ENCODE peak calls at places on chromosomes 7 and 10, in eight cellular contexts. One of them, this sample, is unnamed.

GRCh38 chr10:86060386-86061280 is 306.0 kb downstream of the GRID1 start:
- DNase-seq in IMR-90: no peak
- DNase-seq in CD8-positive, alpha-beta T cell: no peak
- DNase-seq in tibial artery: no peak
- DNase-seq in foreskin keratinocyte: no peak
- DNase-seq in tibial nerve: no peak
- DNase-seq in AG04450: no peak
- DNase-seq in PC-9: no peak
- DNase-seq in this sample: no peak

GRCh38 chr10:49168821-49169495 is 19.2 kb downstream of the TMEM273 start:
- DNase-seq in IMR-90: peak
- DNase-seq in CD8-positive, alpha-beta T cell: no peak
- DNase-seq in tibial artery: no peak
- DNase-seq in foreskin keratinocyte: no peak
- DNase-seq in tibial nerve: no peak
- DNase-seq in AG04450: no peak
- DNase-seq in PC-9: no peak
- DNase-seq in this sample: no peak

GRCh38 chr10:5861269-5862031 is 28.2 kb downstream of the ANKRD16 start:
- DNase-seq in IMR-90: peak
- DNase-seq in CD8-positive, alpha-beta T cell: no peak
- DNase-seq in tibial artery: no peak
- DNase-seq in foreskin keratinocyte: no peak
- DNase-seq in tibial nerve: no peak
- DNase-seq in AG04450: peak
- DNase-seq in PC-9: peak
- DNase-seq in this sample: peak

GRCh38 chr7:116738378-116738777 is 66.4 kb downstream of the MET start:
- DNase-seq in IMR-90: no peak
- DNase-seq in CD8-positive, alpha-beta T cell: no peak
- DNase-seq in tibial artery: no peak
- DNase-seq in foreskin keratinocyte: no peak
- DNase-seq in tibial nerve: no peak
- DNase-seq in AG04450: no peak
- DNase-seq in PC-9: no peak
- DNase-seq in this sample: no peak

GRCh38 chr7:17015575-17015974 is 133.8 kb upstream of the AGR3 start:
- DNase-seq in IMR-90: peak
- DNase-seq in CD8-positive, alpha-beta T cell: no peak
- DNase-seq in tibial artery: no peak
- DNase-seq in foreskin keratinocyte: no peak
- DNase-seq in tibial nerve: no peak
- DNase-seq in AG04450: no peak
- DNase-seq in PC-9: no peak
- DNase-seq in this sample: no peak

GRCh38 chr7:152859781-152860191 is 100.2 kb downstream of the ACTR3B start:
- DNase-seq in IMR-90: no peak
- DNase-seq in CD8-positive, alpha-beta T cell: no peak
- DNase-seq in tibial artery: no peak
- DNase-seq in foreskin keratinocyte: no peak
- DNase-seq in tibial nerve: no peak
- DNase-seq in AG04450: no peak
- DNase-seq in PC-9: no peak
- DNase-seq in this sample: no peak

GRCh38 chr7:35971133-35971995 is 170.5 kb downstream of the SEPTIN7 start:
- DNase-seq in IMR-90: no peak
- DNase-seq in CD8-positive, alpha-beta T cell: no peak
- DNase-seq in tibial artery: no peak
- DNase-seq in foreskin keratinocyte: no peak
- DNase-seq in tibial nerve: no peak
- DNase-seq in AG04450: no peak
- DNase-seq in PC-9: peak
- DNase-seq in this sample: no peak

GRCh38 chr7:3807825-3808224 is 506.8 kb downstream of the SDK1 start:
- DNase-seq in IMR-90: no peak
- DNase-seq in CD8-positive, alpha-beta T cell: no peak
- DNase-seq in tibial artery: no peak
- DNase-seq in foreskin keratinocyte: no peak
- DNase-seq in tibial nerve: no peak
- DNase-seq in AG04450: no peak
- DNase-seq in PC-9: no peak
- DNase-seq in this sample: no peak

GRCh38 chr10:58352956-58353610 is 18.3 kb downstream of the UBE2D1 start:
- DNase-seq in IMR-90: peak
- DNase-seq in CD8-positive, alpha-beta T cell: no peak
- DNase-seq in tibial artery: no peak
- DNase-seq in foreskin keratinocyte: no peak
- DNase-seq in tibial nerve: no peak
- DNase-seq in AG04450: no peak
- DNase-seq in PC-9: no peak
- DNase-seq in this sample: no peak

GRCh38 chr10:122490268-122490667 is 28.9 kb downstream of the HTRA1 start:
- DNase-seq in IMR-90: peak
- DNase-seq in CD8-positive, alpha-beta T cell: no peak
- DNase-seq in tibial artery: no peak
- DNase-seq in foreskin keratinocyte: no peak
- DNase-seq in tibial nerve: no peak
- DNase-seq in AG04450: no peak
- DNase-seq in PC-9: no peak
- DNase-seq in this sample: peak

GRCh38 chr10:13674645-13675588 is 88.2 kb downstream of the PRPF18 start:
- DNase-seq in IMR-90: no peak
- DNase-seq in CD8-positive, alpha-beta T cell: no peak
- DNase-seq in tibial artery: no peak
- DNase-seq in foreskin keratinocyte: no peak
- DNase-seq in tibial nerve: no peak
- DNase-seq in AG04450: no peak
- DNase-seq in PC-9: no peak
- DNase-seq in this sample: no peak

GRCh38 chr7:158869876-158870275 is 13.5 kb downstream of the DYNC2I1 start:
- DNase-seq in IMR-90: no peak
- DNase-seq in CD8-positive, alpha-beta T cell: no peak
- DNase-seq in tibial artery: no peak
- DNase-seq in foreskin keratinocyte: no peak
- DNase-seq in tibial nerve: no peak
- DNase-seq in AG04450: no peak
- DNase-seq in PC-9: no peak
- DNase-seq in this sample: no peak

GRCh38 chr7:63071396-63071795 is 927.3 kb upstream of the ZNF722 start:
- DNase-seq in IMR-90: no peak
- DNase-seq in CD8-positive, alpha-beta T cell: no peak
- DNase-seq in tibial artery: peak
- DNase-seq in foreskin keratinocyte: no peak
- DNase-seq in tibial nerve: no peak
- DNase-seq in AG04450: no peak
- DNase-seq in PC-9: no peak
- DNase-seq in this sample: no peak

GRCh38 chr10:102613286-102613685 is 31.0 kb upstream of the TRIM8 start:
- DNase-seq in IMR-90: no peak
- DNase-seq in CD8-positive, alpha-beta T cell: no peak
- DNase-seq in tibial artery: no peak
- DNase-seq in foreskin keratinocyte: no peak
- DNase-seq in tibial nerve: no peak
- DNase-seq in AG04450: no peak
- DNase-seq in PC-9: no peak
- DNase-seq in this sample: no peak

GRCh38 chr10:123009105-123009805 is 449 bp downstream of the ACADSB start:
- DNase-seq in IMR-90: no peak
- DNase-seq in CD8-positive, alpha-beta T cell: no peak
- DNase-seq in tibial artery: no peak
- DNase-seq in foreskin keratinocyte: no peak
- DNase-seq in tibial nerve: no peak
- DNase-seq in AG04450: no peak
- DNase-seq in PC-9: peak
- DNase-seq in this sample: peak

GRCh38 chr7:106717997-106718871 is 57.3 kb upstream of the CCDC71L start:
- DNase-seq in IMR-90: peak
- DNase-seq in CD8-positive, alpha-beta T cell: no peak
- DNase-seq in tibial artery: no peak
- DNase-seq in foreskin keratinocyte: peak
- DNase-seq in tibial nerve: no peak
- DNase-seq in AG04450: peak
- DNase-seq in PC-9: peak
- DNase-seq in this sample: peak

GRCh38 chr10:27620425-27621397 is 116.6 kb downstream of the RAB18 start:
- DNase-seq in IMR-90: peak
- DNase-seq in CD8-positive, alpha-beta T cell: no peak
- DNase-seq in tibial artery: peak
- DNase-seq in foreskin keratinocyte: peak
- DNase-seq in tibial nerve: no peak
- DNase-seq in AG04450: no peak
- DNase-seq in PC-9: no peak
- DNase-seq in this sample: peak

GRCh38 chr10:80278480-80278879 is 11.0 kb downstream of the MAT1A start:
- DNase-seq in IMR-90: no peak
- DNase-seq in CD8-positive, alpha-beta T cell: no peak
- DNase-seq in tibial artery: no peak
- DNase-seq in foreskin keratinocyte: no peak
- DNase-seq in tibial nerve: no peak
- DNase-seq in AG04450: no peak
- DNase-seq in PC-9: no peak
- DNase-seq in this sample: no peak

DNA sequence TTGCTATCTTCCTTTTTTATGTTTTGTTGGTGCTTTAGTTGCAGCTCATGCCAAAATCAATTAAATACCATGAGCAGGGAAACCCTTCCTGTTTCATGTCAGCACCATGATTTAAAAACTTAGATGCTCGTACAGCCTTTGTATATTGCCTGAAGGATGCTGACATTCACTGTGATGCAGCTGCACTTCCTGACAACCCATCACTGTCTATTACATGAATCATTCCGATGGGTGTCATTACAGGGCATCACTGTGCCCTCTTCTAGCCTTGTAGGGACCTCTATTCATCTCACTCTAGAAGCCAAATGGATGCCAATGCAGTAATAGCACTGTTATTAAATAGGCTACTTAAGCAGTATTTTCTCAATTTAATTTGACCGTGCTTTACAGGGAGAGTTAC is 18.3 kb upstream of the ITGB1 start:
- DNase-seq in IMR-90: no peak
- DNase-seq in CD8-positive, alpha-beta T cell: no peak
- DNase-seq in tibial artery: no peak
- DNase-seq in foreskin keratinocyte: no peak
- DNase-seq in tibial nerve: no peak
- DNase-seq in AG04450: no peak
- DNase-seq in PC-9: no peak
- DNase-seq in this sample: no peak
- H3K27ac ChIP-seq in IMR-90: no peak
- H3K27ac ChIP-seq in CD8-positive, alpha-beta T cell: no peak
- H3K27ac ChIP-seq in tibial artery: no peak
- H3K27ac ChIP-seq in foreskin keratinocyte: no peak
- H3K27ac ChIP-seq in tibial nerve: no peak
- H3K27ac ChIP-seq in AG04450: no peak
- H3K27ac ChIP-seq in PC-9: no peak
- H3K27ac ChIP-seq in this sample: no peak

GRCh38 chr10:64546073-64546472 is 1024.9 kb downstream of the REEP3 start:
- DNase-seq in IMR-90: no peak
- DNase-seq in CD8-positive, alpha-beta T cell: no peak
- DNase-seq in tibial artery: no peak
- DNase-seq in foreskin keratinocyte: no peak
- DNase-seq in tibial nerve: no peak
- DNase-seq in AG04450: no peak
- DNase-seq in PC-9: no peak
- DNase-seq in this sample: no peak

DNA sequence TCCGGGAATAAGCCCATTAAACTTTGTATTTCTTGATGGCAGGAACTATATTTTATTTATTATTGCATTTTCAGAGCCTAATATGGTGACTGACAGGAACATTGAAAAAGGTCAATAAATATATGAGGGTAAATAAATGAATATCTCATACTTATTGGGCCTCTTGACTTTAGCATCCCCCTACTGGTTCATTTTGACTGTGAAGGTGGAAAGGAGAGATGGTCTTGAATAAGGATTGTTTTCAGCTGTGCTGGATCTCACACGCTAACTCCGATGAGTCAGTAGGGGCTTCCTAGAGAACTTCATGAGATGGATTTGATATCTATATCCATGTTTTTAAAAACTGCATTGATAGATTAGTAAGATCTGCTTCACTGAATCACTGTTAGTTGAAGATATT is 1026.0 kb downstream of the REEP3 start:
- DNase-seq in IMR-90: no peak
- DNase-seq in CD8-positive, alpha-beta T cell: no peak
- DNase-seq in tibial artery: no peak
- DNase-seq in foreskin keratinocyte: no peak
- DNase-seq in tibial nerve: no peak
- DNase-seq in AG04450: no peak
- DNase-seq in PC-9: no peak
- DNase-seq in this sample: no peak
- TF ChIP-seq CTCF in IMR-90: no peak
- TF ChIP-seq CTCF in CD8-positive, alpha-beta T cell: no peak
- TF ChIP-seq CTCF in tibial artery: no peak
- TF ChIP-seq CTCF in foreskin keratinocyte: no peak
- TF ChIP-seq CTCF in tibial nerve: no peak
- TF ChIP-seq CTCF in AG04450: no peak
- TF ChIP-seq CTCF in PC-9: no peak
- TF ChIP-seq CTCF in this sample: no peak

GRCh38 chr10:70367195-70367796 is 15.1 kb downstream of the LRRC20 start:
- DNase-seq in IMR-90: peak
- DNase-seq in CD8-positive, alpha-beta T cell: no peak
- DNase-seq in tibial artery: peak
- DNase-seq in foreskin keratinocyte: no peak
- DNase-seq in tibial nerve: no peak
- DNase-seq in AG04450: peak
- DNase-seq in PC-9: no peak
- DNase-seq in this sample: no peak

GRCh38 chr10:70364772-70365091 is 17.7 kb downstream of the LRRC20 start:
- DNase-seq in IMR-90: no peak
- DNase-seq in CD8-positive, alpha-beta T cell: no peak
- DNase-seq in tibial artery: no peak
- DNase-seq in foreskin keratinocyte: no peak
- DNase-seq in tibial nerve: no peak
- DNase-seq in AG04450: no peak
- DNase-seq in PC-9: no peak
- DNase-seq in this sample: no peak

GRCh38 chr10:70363292-70363691 is 19.1 kb downstream of the LRRC20 start:
- DNase-seq in IMR-90: no peak
- DNase-seq in CD8-positive, alpha-beta T cell: no peak
- DNase-seq in tibial artery: no peak
- DNase-seq in foreskin keratinocyte: no peak
- DNase-seq in tibial nerve: no peak
- DNase-seq in AG04450: no peak
- DNase-seq in PC-9: no peak
- DNase-seq in this sample: no peak

GRCh38 chr10:70362357-70362756 is 20.1 kb downstream of the LRRC20 start:
- DNase-seq in IMR-90: no peak
- DNase-seq in CD8-positive, alpha-beta T cell: no peak
- DNase-seq in tibial artery: no peak
- DNase-seq in foreskin keratinocyte: no peak
- DNase-seq in tibial nerve: no peak
- DNase-seq in AG04450: no peak
- DNase-seq in PC-9: no peak
- DNase-seq in this sample: no peak

GRCh38 chr10:70364001-70364771 is 18.2 kb downstream of the LRRC20 start:
- DNase-seq in IMR-90: peak
- DNase-seq in CD8-positive, alpha-beta T cell: peak
- DNase-seq in tibial artery: peak
- DNase-seq in foreskin keratinocyte: peak
- DNase-seq in tibial nerve: peak
- DNase-seq in AG04450: peak
- DNase-seq in PC-9: peak
- DNase-seq in this sample: peak
- H3K27ac ChIP-seq in IMR-90: peak
- H3K27ac ChIP-seq in CD8-positive, alpha-beta T cell: no peak
- H3K27ac ChIP-seq in tibial artery: peak
- H3K27ac ChIP-seq in foreskin keratinocyte: no peak
- H3K27ac ChIP-seq in tibial nerve: peak
- H3K27ac ChIP-seq in AG04450: peak
- H3K27ac ChIP-seq in PC-9: peak
- H3K27ac ChIP-seq in this sample: peak

GRCh38 chr7:15143121-15143520 is 240.6 kb upstream of the DGKB start:
- DNase-seq in IMR-90: no peak
- DNase-seq in CD8-positive, alpha-beta T cell: no peak
- DNase-seq in tibial artery: no peak
- DNase-seq in foreskin keratinocyte: no peak
- DNase-seq in tibial nerve: no peak
- DNase-seq in AG04450: no peak
- DNase-seq in PC-9: no peak
- DNase-seq in this sample: no peak
- TF ChIP-seq CTCF in IMR-90: no peak
- TF ChIP-seq CTCF in CD8-positive, alpha-beta T cell: no peak
- TF ChIP-seq CTCF in tibial artery: no peak
- TF ChIP-seq CTCF in foreskin keratinocyte: no peak
- TF ChIP-seq CTCF in tibial nerve: no peak
- TF ChIP-seq CTCF in AG04450: no peak
- TF ChIP-seq CTCF in PC-9: no peak
- TF ChIP-seq CTCF in this sample: no peak